ENCODE peak calls at places on chromosome 14, in five cellular contexts. L is A549, C is MM.1S, P is osteoblast, Z is PC-9. Q is an unnamed sample.

GRCh38 chr14:37588667-37588955 is 6.4 kb downstream of the FOXA1 start:
- DNase-seq in L (no peak), C (no peak), P (peak; percentile 78), Z (no peak), Q (no peak)

GRCh38 chr14:53462931-53463778 is 310.0 kb upstream of the DDHD1 start:
- DNase-seq in L (no peak), C (no peak), P (no peak), Z (no peak), Q (no peak)

GRCh38 chr14:99041820-99042174 is 230.2 kb downstream of the BCL11B start:
- DNase-seq in L (no peak), C (no peak), P (no peak), Z (no peak), Q (no peak)

GRCh38 chr14:104219731-104220224 is 81.4 kb downstream of the KIF26A start:
- DNase-seq in L (no peak), C (no peak), P (no peak), Z (no peak), Q (no peak)

GRCh38 chr14:92589213-92589852 is 75.8 kb downstream of the RIN3 start:
- DNase-seq in L (peak; percentile 42), C (peak; percentile 29), P (no peak), Z (no peak), Q (peak; percentile 64)

GRCh38 chr14:49879683-49880204 is 13.1 kb upstream of the ARF6 start:
- DNase-seq in L (peak; percentile 89), C (peak; percentile 59), P (no peak), Z (peak; percentile 39), Q (peak; percentile 58)

GRCh38 chr14:87852107-87852506 is 140.9 kb downstream of the GALC start:
- DNase-seq in L (no peak), C (no peak), P (no peak), Z (no peak), Q (no peak)

GRCh38 chr14:21109377-21110260 is 8.8 kb downstream of the TMEM253 start:
- DNase-seq in L (no peak), C (no peak), P (no peak), Z (no peak), Q (no peak)

DNA sequence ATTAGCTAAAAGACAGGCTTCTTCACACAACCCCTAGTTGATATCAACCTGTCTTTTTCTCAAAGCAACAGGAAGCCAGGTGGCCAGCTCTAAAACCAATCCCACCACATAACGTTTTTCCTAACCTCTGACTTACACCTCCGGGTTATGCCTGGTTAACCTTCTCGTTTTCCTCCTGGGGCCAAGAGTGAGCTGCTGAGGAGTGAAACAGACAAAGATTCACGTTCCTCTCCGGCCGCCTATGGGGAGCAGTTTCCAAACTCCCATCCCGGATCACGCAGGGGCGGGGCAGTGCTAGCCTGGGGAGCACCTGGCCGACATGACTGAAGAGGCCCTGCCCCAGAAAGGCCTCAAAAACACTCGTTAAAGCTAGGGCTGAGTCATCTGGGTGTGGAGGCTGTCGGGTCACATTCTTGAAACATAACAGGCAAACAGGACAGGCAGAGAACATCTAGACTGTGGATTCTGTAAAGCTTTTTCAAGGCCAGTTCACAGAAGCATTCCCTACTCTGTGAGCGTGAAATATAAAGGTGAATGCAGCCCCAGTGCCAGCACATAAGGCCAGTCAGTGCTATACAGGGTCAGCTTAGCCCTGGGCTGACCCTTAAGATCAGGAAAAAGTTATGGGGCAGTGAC is 25.9 kb upstream of the LGALS3 start:
- DNase-seq in L (peak; percentile 96), C (peak; percentile 61), P (peak; percentile 85), Z (peak; percentile 93), Q (peak; percentile 97)
- H3K4me2 ChIP-seq in L (peak overlapping the region; percentile 82), C (peak overlapping the region; percentile 70), P (peak overlapping the region; percentile 47), Z (peak overlapping the region; percentile 80), Q (peak overlapping the region; percentile 93)

GRCh38 chr14:59688224-59689170 is 111.9 kb upstream of the CCDC175 start:
- DNase-seq in L (peak; percentile 52), C (peak; percentile 35), P (peak; percentile 63), Z (peak; percentile 29), Q (peak; percentile 39)
- H3K4me2 ChIP-seq in L (no peak overlapping the region), C (no peak overlapping the region), P (no peak overlapping the region), Z (no peak overlapping the region), Q (no peak overlapping the region)

GRCh38 chr14:70885343-70886014 is 21.8 kb upstream of the PCNX1 start:
- DNase-seq in L (no peak), C (no peak), P (peak; percentile 8), Z (no peak), Q (no peak)

GRCh38 chr14:70882771-70883492 is 24.3 kb upstream of the PCNX1 start:
- DNase-seq in L (no peak), C (no peak), P (peak; percentile 92), Z (no peak), Q (peak; percentile 67)

GRCh38 chr14:70887207-70888150 is 19.8 kb upstream of the PCNX1 start:
- DNase-seq in L (no peak), C (peak; percentile 17), P (no peak), Z (no peak), Q (peak; percentile 94)

GRCh38 chr14:70886421-70887206 is 20.6 kb upstream of the PCNX1 start:
- DNase-seq in L (no peak), C (peak; percentile 75), P (no peak), Z (no peak), Q (no peak)

DNA sequence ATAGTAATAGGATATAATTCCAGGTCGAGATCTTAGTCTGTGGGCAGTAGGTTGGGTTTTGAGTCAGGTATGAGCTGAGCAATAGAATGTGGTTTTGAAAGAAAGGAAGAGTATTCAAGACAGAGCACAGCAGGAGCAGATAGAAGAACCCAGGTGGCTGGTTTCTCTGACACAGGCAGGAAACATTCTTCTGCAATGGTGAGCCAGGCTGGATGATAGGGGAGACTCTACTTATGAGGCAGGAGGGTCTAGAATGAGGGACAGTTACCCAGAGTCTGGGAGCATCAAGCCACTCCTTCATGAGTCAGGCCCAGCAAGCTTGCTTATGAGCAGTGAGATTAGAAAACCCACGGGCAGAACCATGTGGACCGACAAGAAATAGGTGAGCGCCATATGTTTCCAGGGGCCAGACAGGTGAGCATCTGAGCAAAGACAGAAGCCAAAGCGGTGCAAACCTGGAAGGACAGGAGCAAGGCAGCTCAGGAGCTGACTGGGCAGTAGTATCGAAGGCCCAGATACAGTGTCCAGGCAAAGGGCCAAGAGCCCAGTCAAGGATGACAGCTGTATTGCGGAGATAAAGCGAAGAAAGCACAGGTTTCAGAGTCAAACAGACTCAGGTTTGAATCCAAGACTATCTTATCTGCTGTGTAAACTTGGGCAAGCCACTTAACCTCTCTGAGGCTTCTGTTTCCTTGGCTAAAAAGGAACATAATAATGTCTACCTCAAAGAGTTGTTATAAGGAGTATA is 22.5 kb upstream of the PCNX1 start:
- DNase-seq in L (no peak), C (no peak), P (peak; percentile 14), Z (no peak), Q (peak; percentile 23)
- H3K4me2 ChIP-seq in L (no peak overlapping the region), C (no peak overlapping the region), P (no peak overlapping the region), Z (no peak overlapping the region), Q (no peak overlapping the region)

DNA sequence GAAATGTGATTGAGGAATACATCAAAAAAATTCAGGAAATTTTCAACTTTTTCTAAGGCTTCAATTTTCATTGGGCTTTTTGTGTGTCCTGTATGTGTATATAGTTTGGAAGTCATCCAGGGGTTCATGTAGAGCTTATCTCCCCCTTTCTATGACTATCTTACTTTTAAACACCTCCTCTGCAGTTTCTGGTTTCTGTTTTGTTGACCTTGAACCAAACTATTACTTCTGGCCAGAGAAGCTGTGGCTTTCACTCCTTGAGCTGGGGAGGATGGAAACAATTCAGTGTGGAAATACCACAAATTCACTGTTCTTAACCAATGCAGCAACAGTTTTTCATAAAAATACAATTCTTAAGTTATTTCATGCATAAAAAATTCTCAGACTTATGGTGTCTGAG is 613.2 kb upstream of the SEL1L start:
- DNase-seq in L (no peak), C (peak; percentile 16), P (no peak), Z (no peak), Q (no peak)
- H3K4me2 ChIP-seq in L (no peak overlapping the region), C (no peak overlapping the region), P (no peak overlapping the region), Z (no peak overlapping the region), Q (no peak overlapping the region)

Q was measured in fibroblast of lung.